ENCODE peak calls at places on chromosomes 16 and 17, in ten cellular contexts. K is activated gamma-delta T cell treated with anti-CD3 and anti-CD28 coated beads, Interleukin-2, amount 50 U/mL, for 16 hours; A is GM04503; M is AG08396; G is activated effector memory CD4-positive, alpha-beta T cell treated with anti-CD3 and anti-CD28 coated beads, Interleukin-2, amount 50 U/mL, for 16 hours; W is neural progenitor cell; Z is IMR-90; R is skeletal muscle cell; V is glutamatergic neuron; S is EL. N is an unnamed sample.

GRCh38 chr16:15602285-15603044 is 40.5 kb downstream of the MARF1 start:
- DNase-seq in K (no peak), A (no peak), M (no peak), G (no peak), W (no peak), Z (no peak), R (no peak), V (no peak), S (no peak), N (no peak)

GRCh38 chr17:18280766-18281165 is 20.3 kb downstream of the MIEF2 start:
- DNase-seq in K (no peak), A (no peak), M (peak; percentile 45), G (no peak), W (no peak), Z (peak; percentile 27), R (no peak), V (no peak), S (no peak), N (peak; percentile 42)

GRCh38 chr16:85179344-85180046 is 67.2 kb upstream of the CIBAR2 start:
- DNase-seq in K (no peak), A (no peak), M (no peak), G (no peak), W (no peak), Z (no peak), R (no peak), V (no peak), S (no peak), N (no peak)

GRCh38 chr16:83713597-83713996 is 94.2 kb upstream of the HSBP1 start:
- DNase-seq in K (no peak), A (no peak), M (no peak), G (no peak), W (no peak), Z (no peak), R (no peak), V (no peak), S (peak; percentile 67), N (no peak)

GRCh38 chr17:76197911-76198310 is 42.4 kb downstream of the RNF157 start:
- DNase-seq in K (no peak), A (no peak), M (no peak), G (no peak), W (no peak), Z (no peak), R (no peak), V (no peak), S (no peak), N (no peak)

GRCh38 chr17:1324201-1324750 is 44.8 kb downstream of the TRARG1 start:
- DNase-seq in K (no peak), A (no peak), M (no peak), G (peak; percentile 34), W (no peak), Z (no peak), R (no peak), V (no peak), S (no peak), N (no peak)

GRCh38 chr16:54632322-54632721 is 298.3 kb upstream of the IRX5 start:
- DNase-seq in K (no peak), A (no peak), M (no peak), G (no peak), W (peak; percentile 46), Z (no peak), R (no peak), V (no peak), S (no peak), N (no peak)

GRCh38 chr17:62757518-62757951 is 50.6 kb downstream of the MARCHF10 start:
- DNase-seq in K (no peak), A (no peak), M (no peak), G (no peak), W (no peak), Z (peak; percentile 16), R (no peak), V (peak; percentile 27), S (no peak), N (no peak)

GRCh38 chr16:10851512-10851911 is 25.5 kb upstream of the CIITA start:
- DNase-seq in K (no peak), A (no peak), M (no peak), G (no peak), W (peak; percentile 37), Z (no peak), R (no peak), V (no peak), S (no peak), N (no peak)

GRCh38 chr17:75406222-75406615 is 741 bp upstream of the GRB2 start:
- DNase-seq in K (no peak), A (no peak), M (no peak), G (no peak), W (peak; percentile 28), Z (no peak), R (no peak), V (no peak), S (peak; percentile 44), N (peak; percentile 35)

GRCh38 chr16:4928227-4928626 is 8.7 kb downstream of the PPL start:
- DNase-seq in K (no peak), A (no peak), M (no peak), G (no peak), W (no peak), Z (no peak), R (no peak), V (no peak), S (no peak), N (no peak)

GRCh38 chr17:32648450-32648849 is 161.7 kb downstream of the CDK5R1 start:
- DNase-seq in K (no peak), A (no peak), M (no peak), G (no peak), W (no peak), Z (no peak), R (no peak), V (no peak), S (no peak), N (no peak)

GRCh38 chr16:85372627-85373372 is 240.3 kb upstream of the GSE1 start:
- DNase-seq in K (no peak), A (peak; percentile 61), M (peak; percentile 88), G (no peak), W (no peak), Z (peak; percentile 85), R (no peak), V (no peak), S (peak; percentile 81), N (peak; percentile 60)

GRCh38 chr17:57855391-57856035 is 5.7 kb upstream of the MRPS23 start:
- DNase-seq in K (no peak), A (no peak), M (no peak), G (no peak), W (no peak), Z (no peak), R (no peak), V (no peak), S (no peak), N (no peak)

GRCh38 chr17:7259555-7259889 is 2.8 kb downstream of the CLDN7 start:
- DNase-seq in K (no peak), A (no peak), M (no peak), G (no peak), W (no peak), Z (no peak), R (no peak), V (no peak), S (no peak), N (no peak)

GRCh38 chr17:81039854-81040758 is 5.2 kb downstream of the BAIAP2 start:
- DNase-seq in K (no peak), A (no peak), M (peak; percentile 44), G (no peak), W (no peak), Z (peak; percentile 67), R (no peak), V (no peak), S (peak; percentile 84), N (peak; percentile 68)

GRCh38 chr16:75801307-75801706 is 75.0 kb upstream of the CPHXL start:
- DNase-seq in K (no peak), A (no peak), M (no peak), G (no peak), W (no peak), Z (no peak), R (no peak), V (no peak), S (no peak), N (peak; percentile 5)

GRCh38 chr16:22635345-22635744 is 124.7 kb downstream of the NPIPB5 start:
- DNase-seq in K (no peak), A (no peak), M (no peak), G (no peak), W (no peak), Z (no peak), R (no peak), V (no peak), S (no peak), N (no peak)

N was measured in choroid plexus epithelial cell.